ENCODE peak calls at places on chromosomes 4 and X, in ten cellular contexts. C, L, M, D, T, O, I, X, H and U are unnamed samples.
A peak's percentile ranks its signal among the peaks of the same experiment; 100 is the strongest.

GRCh38 chr4:28391877-28392276 is 1531.2 kb downstream of the STIM2 start:
- DNase-seq in C (no peak), L (no peak), M (no peak), D (no peak), T (no peak), O (no peak), I (no peak), X (no peak), H (no peak), U (no peak)

GRCh38 chrX:16665089-16665488 is 15.1 kb downstream of the S100G start:
- DNase-seq in C (no peak), L (no peak), M (no peak), D (no peak), T (no peak), O (peak; percentile 11), I (no peak), X (no peak), H (no peak), U (no peak)

GRCh38 chr4:179095585-179096228 is 1653.5 kb upstream of the AGA start:
- DNase-seq in C (no peak), L (no peak), M (no peak), D (no peak), T (no peak), O (no peak), I (peak; percentile 20), X (no peak), H (peak; percentile 8), U (no peak)

GRCh38 chr4:175891863-175892262 is 79.8 kb upstream of the GPM6A start:
- DNase-seq in C (no peak), L (peak; percentile 38), M (no peak), D (no peak), T (no peak), O (no peak), I (no peak), X (no peak), H (no peak), U (no peak)

GRCh38 chr4:82770607-82771006 is 28.0 kb downstream of the SCD5 start:
- DNase-seq in C (no peak), L (no peak), M (no peak), D (no peak), T (no peak), O (no peak), I (no peak), X (no peak), H (no peak), U (no peak)

GRCh38 chrX:129875669-129876068 is 30.3 kb upstream of the UTP14A start:
- DNase-seq in C (no peak), L (no peak), M (no peak), D (no peak), T (no peak), O (no peak), I (no peak), X (no peak), H (no peak), U (peak; percentile 23)

GRCh38 chr4:101205878-101206277 is 141.4 kb downstream of the PPP3CA start:
- DNase-seq in C (no peak), L (no peak), M (no peak), D (no peak), T (no peak), O (no peak), I (no peak), X (no peak), H (no peak), U (no peak)

GRCh38 chrX:22186165-22186564 is 86.5 kb upstream of the CBLL2 start:
- DNase-seq in C (no peak), L (no peak), M (no peak), D (no peak), T (no peak), O (no peak), I (no peak), X (no peak), H (no peak), U (no peak)

GRCh38 chrX:126552313-126553022 is at the start of gene DCAF12L1:
- DNase-seq in C (peak; percentile 30), L (no peak), M (no peak), D (no peak), T (no peak), O (peak; percentile 43), I (no peak), X (no peak), H (no peak), U (no peak)

GRCh38 chr4:11847161-11847560 is 418.5 kb upstream of the HS3ST1 start:
- DNase-seq in C (no peak), L (no peak), M (no peak), D (no peak), T (no peak), O (no peak), I (no peak), X (no peak), H (no peak), U (no peak)

GRCh38 chr4:182144621-182145359 is 98.4 kb upstream of the TENM3 start:
- DNase-seq in C (no peak), L (no peak), M (peak; percentile 13), D (no peak), T (no peak), O (no peak), I (no peak), X (no peak), H (no peak), U (peak; percentile 20)

GRCh38 chrX:48489892-48490291 is 13.9 kb downstream of the FTSJ1 start:
- DNase-seq in C (no peak), L (no peak), M (no peak), D (no peak), T (no peak), O (no peak), I (no peak), X (no peak), H (no peak), U (no peak)

GRCh38 chr4:675980-676870 is 1.9 kb downstream of the MYL5 start:
- DNase-seq in C (no peak), L (no peak), M (no peak), D (no peak), T (no peak), O (no peak), I (no peak), X (peak; percentile 76), H (no peak), U (no peak)

DNA sequence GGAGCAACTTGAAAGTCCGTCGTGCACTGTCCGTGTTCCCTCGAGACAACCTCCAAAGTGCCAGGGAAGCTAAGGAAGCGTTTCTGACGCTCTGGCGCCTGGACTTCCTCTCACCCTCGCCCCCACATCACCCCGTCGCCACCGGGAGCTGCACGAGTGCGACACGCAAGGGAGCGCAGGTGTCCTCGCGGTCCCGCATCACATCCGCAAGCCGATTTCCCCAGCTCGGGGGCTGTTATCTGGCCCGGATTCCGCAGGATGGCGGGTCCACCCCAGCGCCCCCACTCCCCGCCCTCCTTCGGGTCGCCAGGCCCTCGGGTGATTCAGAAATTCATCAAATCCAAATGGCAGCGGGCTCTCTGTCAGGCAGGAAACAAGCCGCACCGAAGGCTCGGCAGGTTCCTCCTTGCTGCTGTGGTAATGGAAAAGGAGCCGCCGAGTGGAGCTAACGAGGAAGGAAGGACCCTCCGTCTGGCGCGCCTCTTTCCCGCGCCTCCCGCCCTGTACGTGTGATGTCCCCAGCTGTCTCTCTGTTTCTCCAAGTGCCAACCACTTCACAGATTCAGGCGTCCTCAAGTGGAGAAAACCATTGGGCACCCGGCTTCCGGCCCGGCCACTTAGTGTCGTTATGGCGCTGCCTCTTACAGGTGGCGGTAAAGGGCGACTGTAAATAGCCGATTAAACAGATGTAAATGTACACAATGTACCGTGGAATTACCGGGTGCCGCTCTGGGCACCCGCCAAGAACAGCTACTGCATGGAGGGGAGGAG is 901 bp upstream of the SETD7 start:
- DNase-seq in C (peak; percentile 85), L (no peak), M (peak; percentile 37), D (peak; percentile 65), T (peak; percentile 95), O (peak; percentile 52), I (peak; percentile 68), X (peak; percentile 21), H (no peak), U (no peak)
- TF ChIP-seq POLR2A in C (no peak), L (no peak), M (no peak), D (no peak), T (no peak), O (no peak), I (no peak), X (no peak), H (no peak), U (no peak)

GRCh38 chr4:81625422-81626417 is 154.0 kb upstream of the RASGEF1B start:
- DNase-seq in C (no peak), L (no peak), M (no peak), D (no peak), T (no peak), O (no peak), I (no peak), X (no peak), H (no peak), U (no peak)
- TF ChIP-seq POLR2A in C (no peak), L (no peak), M (no peak), D (no peak), T (no peak), O (no peak), I (no peak), X (no peak), H (no peak), U (no peak)

DNA sequence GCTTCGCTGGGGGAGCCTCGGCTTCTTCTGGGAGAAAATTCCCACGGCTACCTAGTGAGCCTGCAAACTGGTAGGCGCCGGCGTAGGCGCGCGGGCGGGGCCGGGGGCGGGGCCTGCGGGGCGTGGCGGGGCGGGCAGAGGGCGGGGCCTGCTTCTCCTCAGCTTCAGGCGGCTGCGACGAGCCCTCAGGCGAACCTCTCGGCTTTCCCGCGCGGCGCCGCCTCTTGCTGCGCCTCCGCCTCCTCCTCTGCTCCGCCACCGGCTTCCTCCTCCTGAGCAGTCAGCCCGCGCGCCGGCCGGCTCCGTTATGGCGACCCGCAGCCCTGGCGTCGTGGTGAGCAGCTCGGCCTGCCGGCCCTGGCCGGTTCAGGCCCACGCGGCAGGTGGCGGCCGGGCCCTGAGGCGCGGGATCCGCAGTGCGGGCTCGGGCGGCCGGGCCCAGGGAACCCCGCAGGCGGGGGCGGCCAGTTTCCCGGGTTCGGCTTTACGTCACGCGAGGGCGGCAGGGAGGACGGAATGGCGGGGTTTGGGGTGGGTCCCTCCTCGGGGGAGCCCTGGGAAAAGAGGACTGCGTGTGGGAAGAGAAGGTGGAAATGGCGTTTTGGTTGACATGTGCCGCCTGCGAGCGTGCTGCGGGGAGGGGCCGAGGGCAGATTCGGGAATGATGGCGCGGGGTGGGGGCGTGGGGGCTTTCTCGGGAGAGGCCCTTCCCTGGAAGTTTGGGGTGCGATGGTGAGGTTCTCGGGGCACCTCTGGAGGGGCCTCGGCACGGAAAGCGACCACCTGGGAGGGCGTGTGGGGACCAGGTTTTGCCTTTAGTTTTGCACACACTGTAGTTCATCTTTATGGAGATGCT is at the start of gene HPRT1:
- DNase-seq in C (peak; percentile 87), L (peak; percentile 38), M (peak; percentile 78), D (peak; percentile 61), T (peak; percentile 93), O (peak; percentile 78), I (peak; percentile 87), X (peak; percentile 44), H (peak; percentile 82), U (peak; percentile 68)
- TF ChIP-seq POLR2A in C (no peak), L (no peak), M (peak; percentile 17), D (no peak), T (no peak), O (peak; percentile 65), I (peak; percentile 47), X (peak; percentile 62), H (peak; percentile 72), U (peak; percentile 50)

DNA sequence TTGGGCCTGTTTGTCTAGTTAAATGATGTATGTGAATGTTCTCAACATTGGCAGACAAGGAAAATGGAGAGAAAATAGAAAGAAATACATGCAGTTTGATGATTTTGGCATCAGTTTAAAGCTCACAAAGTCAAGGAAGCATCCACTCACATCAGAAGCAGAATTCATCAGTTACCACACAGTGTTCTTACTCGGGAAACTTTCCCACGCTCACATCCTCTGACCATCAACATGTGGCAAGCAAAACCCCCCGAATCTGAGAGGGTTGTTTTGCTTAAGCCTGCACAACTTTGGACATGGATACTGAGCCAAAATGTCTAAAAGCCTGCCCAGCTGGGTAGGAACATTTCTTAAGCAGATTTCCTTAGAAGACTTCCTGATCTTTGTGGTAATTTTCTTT is 407.6 kb downstream of the ANKRD50 start:
- DNase-seq in C (no peak), L (no peak), M (no peak), D (no peak), T (no peak), O (peak; percentile 3), I (no peak), X (no peak), H (no peak), U (no peak)
- TF ChIP-seq POLR2A in C (no peak), L (no peak), M (no peak), D (no peak), T (no peak), O (no peak), I (no peak), X (no peak), H (no peak), U (no peak)